ENCODE peak calls at places on chromosomes 6 and 20, in five cellular contexts. One of them, this sample, is unnamed.
A peak's percentile ranks its signal among the peaks of the same experiment; 100 is the strongest.

GRCh38 chr6:110944681-110945151 is 13.8 kb upstream of the GTF3C6 start:
- DNase-seq in HepG2: peak; percentile 9
- DNase-seq in lower lobe of right lung: no peak
- DNase-seq in fibroblast of mammary gland: peak; percentile 95
- DNase-seq in astrocyte of the spinal cord: peak; percentile 86
- DNase-seq in this sample: peak; percentile 84

GRCh38 chr6:142845624-142846458 is 99.1 kb downstream of the HIVEP2 start:
- DNase-seq in HepG2: peak; percentile 99
- DNase-seq in lower lobe of right lung: peak; percentile 82
- DNase-seq in fibroblast of mammary gland: peak; percentile 80
- DNase-seq in astrocyte of the spinal cord: peak; percentile 97
- DNase-seq in this sample: no peak

GRCh38 chr6:111642463-111643158 is 36.9 kb upstream of the TRAF3IP2 start:
- DNase-seq in HepG2: peak; percentile 80
- DNase-seq in lower lobe of right lung: peak; percentile 68
- DNase-seq in fibroblast of mammary gland: peak; percentile 86
- DNase-seq in astrocyte of the spinal cord: peak; percentile 69
- DNase-seq in this sample: peak; percentile 64

GRCh38 chr20:17024513-17025105 is 202.2 kb upstream of the PCSK2 start:
- DNase-seq in HepG2: peak; percentile 84
- DNase-seq in lower lobe of right lung: no peak
- DNase-seq in fibroblast of mammary gland: no peak
- DNase-seq in astrocyte of the spinal cord: peak; percentile 51
- DNase-seq in this sample: no peak

GRCh38 chr20:46358336-46359058 is 47.9 kb downstream of the ELMO2 start:
- DNase-seq in HepG2: no peak
- DNase-seq in lower lobe of right lung: no peak
- DNase-seq in fibroblast of mammary gland: no peak
- DNase-seq in astrocyte of the spinal cord: no peak
- DNase-seq in this sample: peak; percentile 16

GRCh38 chr20:56217820-56218219 is 30.7 kb upstream of the MC3R start:
- DNase-seq in HepG2: no peak
- DNase-seq in lower lobe of right lung: no peak
- DNase-seq in fibroblast of mammary gland: no peak
- DNase-seq in astrocyte of the spinal cord: no peak
- DNase-seq in this sample: no peak

GRCh38 chr20:52105573-52106422 is 85.8 kb downstream of the ZFP64 start:
- DNase-seq in HepG2: no peak
- DNase-seq in lower lobe of right lung: no peak
- DNase-seq in fibroblast of mammary gland: peak; percentile 49
- DNase-seq in astrocyte of the spinal cord: peak; percentile 48
- DNase-seq in this sample: no peak

GRCh38 chr6:81838031-81838430 is 85.5 kb upstream of the TENT5A start:
- DNase-seq in HepG2: peak; percentile 67
- DNase-seq in lower lobe of right lung: no peak
- DNase-seq in fibroblast of mammary gland: no peak
- DNase-seq in astrocyte of the spinal cord: peak; percentile 36
- DNase-seq in this sample: no peak

GRCh38 chr20:10679269-10679668 is 5.5 kb upstream of the JAG1 start:
- DNase-seq in HepG2: no peak
- DNase-seq in lower lobe of right lung: no peak
- DNase-seq in fibroblast of mammary gland: peak; percentile 17
- DNase-seq in astrocyte of the spinal cord: no peak
- DNase-seq in this sample: no peak

GRCh38 chr6:47335456-47335855 is 25.8 kb upstream of the TNFRSF21 start:
- DNase-seq in HepG2: no peak
- DNase-seq in lower lobe of right lung: no peak
- DNase-seq in fibroblast of mammary gland: no peak
- DNase-seq in astrocyte of the spinal cord: no peak
- DNase-seq in this sample: no peak

GRCh38 chr6:131258010-131258652 is 122.9 kb downstream of the AKAP7 start:
- DNase-seq in HepG2: no peak
- DNase-seq in lower lobe of right lung: no peak
- DNase-seq in fibroblast of mammary gland: no peak
- DNase-seq in astrocyte of the spinal cord: no peak
- DNase-seq in this sample: no peak

GRCh38 chr6:897561-898207 is 204.7 kb upstream of the EXOC2 start:
- DNase-seq in HepG2: no peak
- DNase-seq in lower lobe of right lung: no peak
- DNase-seq in fibroblast of mammary gland: no peak
- DNase-seq in astrocyte of the spinal cord: no peak
- DNase-seq in this sample: no peak

GRCh38 chr6:166488081-166488685 is 98.3 kb downstream of the RAMACL start:
- DNase-seq in HepG2: no peak
- DNase-seq in lower lobe of right lung: peak; percentile 79
- DNase-seq in fibroblast of mammary gland: peak; percentile 10
- DNase-seq in astrocyte of the spinal cord: peak; percentile 43
- DNase-seq in this sample: peak; percentile 77

GRCh38 chr6:131451330-131452195 is 121.5 kb upstream of the ARG1 start:
- DNase-seq in HepG2: no peak
- DNase-seq in lower lobe of right lung: no peak
- DNase-seq in fibroblast of mammary gland: no peak
- DNase-seq in astrocyte of the spinal cord: no peak
- DNase-seq in this sample: no peak

GRCh38 chr6:148358196-148358785 is 15.7 kb downstream of the SASH1 start:
- DNase-seq in HepG2: no peak
- DNase-seq in lower lobe of right lung: no peak
- DNase-seq in fibroblast of mammary gland: peak; percentile 90
- DNase-seq in astrocyte of the spinal cord: no peak
- DNase-seq in this sample: no peak

GRCh38 chr6:12008366-12009179 is 3.5 kb upstream of the HIVEP1 start:
- DNase-seq in HepG2: peak; percentile 83
- DNase-seq in lower lobe of right lung: peak; percentile 89
- DNase-seq in fibroblast of mammary gland: peak; percentile 38
- DNase-seq in astrocyte of the spinal cord: peak; percentile 72
- DNase-seq in this sample: peak; percentile 84

GRCh38 chr20:40265872-40266533 is 423.0 kb downstream of the MAFB start:
- DNase-seq in HepG2: peak; percentile 35
- DNase-seq in lower lobe of right lung: no peak
- DNase-seq in fibroblast of mammary gland: peak; percentile 56
- DNase-seq in astrocyte of the spinal cord: peak; percentile 26
- DNase-seq in this sample: no peak

GRCh38 chr6:15290962-15291704 is 45.3 kb downstream of the JARID2 start:
- DNase-seq in HepG2: no peak
- DNase-seq in lower lobe of right lung: no peak
- DNase-seq in fibroblast of mammary gland: no peak
- DNase-seq in astrocyte of the spinal cord: no peak
- DNase-seq in this sample: no peak

GRCh38 chr20:8176276-8176675 is 44.2 kb downstream of the PLCB1 start:
- DNase-seq in HepG2: no peak
- DNase-seq in lower lobe of right lung: no peak
- DNase-seq in fibroblast of mammary gland: no peak
- DNase-seq in astrocyte of the spinal cord: no peak
- DNase-seq in this sample: no peak

GRCh38 chr6:135534773-135535380 is 37.3 kb upstream of the AHI1 start:
- DNase-seq in HepG2: no peak
- DNase-seq in lower lobe of right lung: no peak
- DNase-seq in fibroblast of mammary gland: peak; percentile 54
- DNase-seq in astrocyte of the spinal cord: peak; percentile 39
- DNase-seq in this sample: no peak

GRCh38 chr6:137850137-137850714 is 16.8 kb upstream of the TNFAIP3 start:
- DNase-seq in HepG2: no peak
- DNase-seq in lower lobe of right lung: no peak
- DNase-seq in fibroblast of mammary gland: no peak
- DNase-seq in astrocyte of the spinal cord: no peak
- DNase-seq in this sample: no peak

GRCh38 chr6:41430875-41431274 is 95.5 kb downstream of the NCR2 start:
- DNase-seq in HepG2: no peak
- DNase-seq in lower lobe of right lung: peak; percentile 6
- DNase-seq in fibroblast of mammary gland: peak; percentile 90
- DNase-seq in astrocyte of the spinal cord: peak; percentile 73
- DNase-seq in this sample: no peak

GRCh38 chr6:1525364-1526038 is 84.2 kb upstream of the FOXC1 start:
- DNase-seq in HepG2: no peak
- DNase-seq in lower lobe of right lung: no peak
- DNase-seq in fibroblast of mammary gland: no peak
- DNase-seq in astrocyte of the spinal cord: no peak
- DNase-seq in this sample: no peak

GRCh38 chr20:58669287-58670006 is 18.4 kb downstream of the STX16 start:
- DNase-seq in HepG2: no peak
- DNase-seq in lower lobe of right lung: no peak
- DNase-seq in fibroblast of mammary gland: no peak
- DNase-seq in astrocyte of the spinal cord: no peak
- DNase-seq in this sample: peak; percentile 62

GRCh38 chr6:148044921-148045320 is 297.7 kb upstream of the SASH1 start:
- DNase-seq in HepG2: no peak
- DNase-seq in lower lobe of right lung: no peak
- DNase-seq in fibroblast of mammary gland: peak; percentile 6
- DNase-seq in astrocyte of the spinal cord: no peak
- DNase-seq in this sample: no peak

GRCh38 chr20:23624307-23624706 is 13.4 kb downstream of the CST3 start:
- DNase-seq in HepG2: peak; percentile 55
- DNase-seq in lower lobe of right lung: no peak
- DNase-seq in fibroblast of mammary gland: peak; percentile 90
- DNase-seq in astrocyte of the spinal cord: no peak
- DNase-seq in this sample: no peak

GRCh38 chr20:33653218-33653899 is 8.8 kb upstream of the C20orf144 start:
- DNase-seq in HepG2: peak; percentile 75
- DNase-seq in lower lobe of right lung: no peak
- DNase-seq in fibroblast of mammary gland: peak; percentile 72
- DNase-seq in astrocyte of the spinal cord: peak; percentile 61
- DNase-seq in this sample: peak; percentile 77

GRCh38 chr6:36734486-36735060 is 36.9 kb downstream of the RAB44 start:
- DNase-seq in HepG2: no peak
- DNase-seq in lower lobe of right lung: no peak
- DNase-seq in fibroblast of mammary gland: no peak
- DNase-seq in astrocyte of the spinal cord: no peak
- DNase-seq in this sample: no peak

GRCh38 chr6:50021894-50022293 is at the start of gene DEFB110:
- DNase-seq in HepG2: no peak
- DNase-seq in lower lobe of right lung: no peak
- DNase-seq in fibroblast of mammary gland: no peak
- DNase-seq in astrocyte of the spinal cord: no peak
- DNase-seq in this sample: no peak

GRCh38 chr6:136511921-136512320 is 38.3 kb downstream of the MAP7 start:
- DNase-seq in HepG2: no peak
- DNase-seq in lower lobe of right lung: no peak
- DNase-seq in fibroblast of mammary gland: no peak
- DNase-seq in astrocyte of the spinal cord: no peak
- DNase-seq in this sample: no peak

GRCh38 chr6:170365581-170365980 is 59.0 kb downstream of the FAM120B start:
- DNase-seq in HepG2: no peak
- DNase-seq in lower lobe of right lung: no peak
- DNase-seq in fibroblast of mammary gland: no peak
- DNase-seq in astrocyte of the spinal cord: no peak
- DNase-seq in this sample: no peak

GRCh38 chr6:16921399-16922110 is 160.3 kb upstream of the ATXN1 start:
- DNase-seq in HepG2: no peak
- DNase-seq in lower lobe of right lung: no peak
- DNase-seq in fibroblast of mammary gland: peak; percentile 37
- DNase-seq in astrocyte of the spinal cord: no peak
- DNase-seq in this sample: no peak

GRCh38 chr20:58179083-58179431 is 49.4 kb downstream of the ANKRD60 start:
- DNase-seq in HepG2: no peak
- DNase-seq in lower lobe of right lung: peak; percentile 24
- DNase-seq in fibroblast of mammary gland: no peak
- DNase-seq in astrocyte of the spinal cord: no peak
- DNase-seq in this sample: no peak

GRCh38 chr6:167797079-167797870 is 29.4 kb upstream of the AFDN start:
- DNase-seq in HepG2: no peak
- DNase-seq in lower lobe of right lung: no peak
- DNase-seq in fibroblast of mammary gland: no peak
- DNase-seq in astrocyte of the spinal cord: no peak
- DNase-seq in this sample: no peak

GRCh38 chr6:122012576-122012975 is 386.9 kb upstream of the HSF2 start:
- DNase-seq in HepG2: no peak
- DNase-seq in lower lobe of right lung: no peak
- DNase-seq in fibroblast of mammary gland: peak; percentile 10
- DNase-seq in astrocyte of the spinal cord: peak; percentile 45
- DNase-seq in this sample: no peak

GRCh38 chr6:56247654-56248122 is 308 bp upstream of the COL21A1 start:
- DNase-seq in HepG2: no peak
- DNase-seq in lower lobe of right lung: no peak
- DNase-seq in fibroblast of mammary gland: no peak
- DNase-seq in astrocyte of the spinal cord: no peak
- DNase-seq in this sample: no peak
- TF ChIP-seq CTCF in HepG2: no peak
- TF ChIP-seq CTCF in lower lobe of right lung: no peak
- TF ChIP-seq CTCF in fibroblast of mammary gland: no peak
- TF ChIP-seq CTCF in astrocyte of the spinal cord: no peak
- TF ChIP-seq CTCF in this sample: no peak

GRCh38 chr20:31715766-31716165 is 6.9 kb downstream of the BCL2L1 start:
- DNase-seq in HepG2: no peak
- DNase-seq in lower lobe of right lung: no peak
- DNase-seq in fibroblast of mammary gland: no peak
- DNase-seq in astrocyte of the spinal cord: no peak
- DNase-seq in this sample: no peak
- TF ChIP-seq CTCF in HepG2: no peak
- TF ChIP-seq CTCF in lower lobe of right lung: no peak
- TF ChIP-seq CTCF in fibroblast of mammary gland: no peak
- TF ChIP-seq CTCF in astrocyte of the spinal cord: no peak
- TF ChIP-seq CTCF in this sample: no peak

DNA sequence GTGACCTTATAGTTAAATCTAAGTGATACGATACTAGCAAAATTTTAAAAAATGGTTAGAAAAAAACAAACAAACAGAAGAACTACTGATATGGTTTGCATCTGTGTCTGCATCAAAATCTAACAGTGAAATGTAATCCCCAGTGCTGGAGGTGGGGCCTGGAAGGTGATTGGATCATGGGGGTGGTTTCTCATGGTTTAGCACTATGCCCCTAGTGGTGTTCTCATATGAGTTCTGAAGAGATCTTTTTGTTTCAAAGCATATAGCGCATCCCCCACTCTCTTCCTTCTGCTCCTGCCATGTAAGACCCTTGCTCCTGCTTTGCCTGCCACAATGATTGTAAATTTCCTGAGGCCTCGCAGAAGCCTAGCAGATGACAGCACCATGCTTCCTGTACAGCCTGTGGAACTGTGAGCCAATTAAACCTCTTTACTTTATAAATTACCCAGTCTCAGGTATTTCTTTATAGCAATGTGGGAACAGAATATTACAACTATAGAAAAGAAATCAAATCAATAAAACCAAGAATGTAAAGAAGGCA is 5.4 kb downstream of the FBXL4 start:
- DNase-seq in HepG2: peak; percentile 26
- DNase-seq in lower lobe of right lung: no peak
- DNase-seq in fibroblast of mammary gland: no peak
- DNase-seq in astrocyte of the spinal cord: no peak
- DNase-seq in this sample: no peak
- TF ChIP-seq CTCF in HepG2: peak; percentile 14
- TF ChIP-seq CTCF in lower lobe of right lung: no peak
- TF ChIP-seq CTCF in fibroblast of mammary gland: peak; percentile 16
- TF ChIP-seq CTCF in astrocyte of the spinal cord: peak; percentile 5
- TF ChIP-seq CTCF in this sample: no peak

GRCh38 chr20:38223743-38224100 is 36.8 kb downstream of the KIAA1755 start:
- DNase-seq in HepG2: no peak
- DNase-seq in lower lobe of right lung: no peak
- DNase-seq in fibroblast of mammary gland: no peak
- DNase-seq in astrocyte of the spinal cord: no peak
- DNase-seq in this sample: no peak

GRCh38 chr20:38222231-38222922 is 38.2 kb downstream of the KIAA1755 start:
- DNase-seq in HepG2: peak; percentile 71
- DNase-seq in lower lobe of right lung: peak; percentile 65
- DNase-seq in fibroblast of mammary gland: peak; percentile 53
- DNase-seq in astrocyte of the spinal cord: peak; percentile 49
- DNase-seq in this sample: peak; percentile 85

GRCh38 chr20:38224534-38224933 is 36.0 kb downstream of the KIAA1755 start:
- DNase-seq in HepG2: no peak
- DNase-seq in lower lobe of right lung: no peak
- DNase-seq in fibroblast of mammary gland: no peak
- DNase-seq in astrocyte of the spinal cord: no peak
- DNase-seq in this sample: no peak

GRCh38 chr20:38221041-38221589 is 39.4 kb downstream of the KIAA1755 start:
- DNase-seq in HepG2: peak; percentile 70
- DNase-seq in lower lobe of right lung: peak; percentile 79
- DNase-seq in fibroblast of mammary gland: peak; percentile 50
- DNase-seq in astrocyte of the spinal cord: peak; percentile 57
- DNase-seq in this sample: peak; percentile 91

GRCh38 chr20:38222923-38223742 is 37.4 kb downstream of the KIAA1755 start:
- DNase-seq in HepG2: no peak
- DNase-seq in lower lobe of right lung: no peak
- DNase-seq in fibroblast of mammary gland: no peak
- DNase-seq in astrocyte of the spinal cord: no peak
- DNase-seq in this sample: peak; percentile 10
- TF ChIP-seq CTCF in HepG2: no peak
- TF ChIP-seq CTCF in lower lobe of right lung: peak; percentile 14
- TF ChIP-seq CTCF in fibroblast of mammary gland: no peak
- TF ChIP-seq CTCF in astrocyte of the spinal cord: no peak
- TF ChIP-seq CTCF in this sample: peak; percentile 10